ENCODE peak calls at places on chromosomes 12 and 14, in seven cellular contexts. D is T follicular helper cell; V is NK-92 treated with Interleukin-12 subunit alpha and Interleukin-12 subunit beta, amount 100 ng/mL, for 24 hours; T is AG09319; G is skeletal muscle cell; B is T-cell; E is hypothalamus. H is an unnamed sample.

GRCh38 chr12:52632656-52633055 is 14.3 kb upstream of the KRT73 start:
- DNase-seq in D (no peak), V (no peak), T (no peak), G (no peak), B (no peak), E (no peak), H (no peak)

GRCh38 chr14:99604766-99605298 is 825 bp upstream of the CCDC85C start:
- DNase-seq in D (no peak), V (no peak), T (no peak), G (no peak), B (peak), E (peak), H (no peak)

GRCh38 chr12:96397756-96398421 is 2.4 kb downstream of the CDK17 start:
- DNase-seq in D (no peak), V (no peak), T (no peak), G (no peak), B (no peak), E (no peak), H (no peak)

GRCh38 chr14:77498984-77499527 is 440 bp upstream of the ISM2 start:
- DNase-seq in D (no peak), V (no peak), T (no peak), G (no peak), B (no peak), E (no peak), H (peak)

GRCh38 chr14:88993946-88994345 is 169.5 kb downstream of the TTC8 start:
- DNase-seq in D (no peak), V (no peak), T (no peak), G (no peak), B (no peak), E (no peak), H (no peak)

GRCh38 chr14:31559939-31560338 is 1.3 kb upstream of the NUBPL start:
- DNase-seq in D (no peak), V (no peak), T (no peak), G (no peak), B (no peak), E (no peak), H (no peak)

GRCh38 chr12:40241741-40242140 is 16.9 kb downstream of the LRRK2 start:
- DNase-seq in D (no peak), V (no peak), T (no peak), G (no peak), B (no peak), E (no peak), H (no peak)

GRCh38 chr12:48687595-48687994 is 5.6 kb upstream of the KANSL2 start:
- DNase-seq in D (no peak), V (no peak), T (no peak), G (no peak), B (no peak), E (no peak), H (no peak)

GRCh38 chr12:31899136-31899535 is 60.1 kb upstream of the RESF1 start:
- DNase-seq in D (no peak), V (no peak), T (no peak), G (no peak), B (no peak), E (no peak), H (no peak)

GRCh38 chr14:104135121-104135903 is 3.1 kb upstream of the KIF26A start:
- DNase-seq in D (no peak), V (no peak), T (no peak), G (no peak), B (no peak), E (no peak), H (peak)

GRCh38 chr12:21301-22189 is 45.0 kb upstream of the IQSEC3 start:
- DNase-seq in D (no peak), V (no peak), T (no peak), G (no peak), B (no peak), E (no peak), H (peak)

GRCh38 chr12:132847363-132848356 is 19.0 kb upstream of the GOLGA3 start:
- DNase-seq in D (no peak), V (no peak), T (no peak), G (no peak), B (no peak), E (no peak), H (no peak)

GRCh38 chr12:10497602-10498001 is 8.1 kb upstream of the EIF2S3B start:
- DNase-seq in D (no peak), V (peak), T (no peak), G (no peak), B (peak), E (no peak), H (no peak)

GRCh38 chr14:96803958-96804357 is 6.8 kb downstream of the VRK1 start:
- DNase-seq in D (no peak), V (no peak), T (no peak), G (no peak), B (no peak), E (no peak), H (no peak)

GRCh38 chr14:104547998-104548700 is 31.4 kb upstream of the C14orf180 start:
- DNase-seq in D (no peak), V (no peak), T (no peak), G (no peak), B (no peak), E (no peak), H (no peak)

GRCh38 chr14:55094630-55095157 is 34.4 kb upstream of the LGALS3 start:
- DNase-seq in D (no peak), V (no peak), T (no peak), G (peak), B (no peak), E (no peak), H (no peak)

H was measured in Karpas-422.